ENCODE peak calls at places on chromosome 6, in nine cellular contexts. One of them, this sample, is unnamed.

GRCh38 chr6:64774881-64775280 is 932.1 kb downstream of the EYS start:
- DNase-seq in activated CD4-positive, CD25-positive, alpha-beta regulatory T cell: no peak
- DNase-seq in sciatic nerve: no peak
- DNase-seq in activated CD8-positive, alpha-beta T cell treated with anti-CD3 and anti-CD28 coated beads for 36 hours: no peak
- DNase-seq in HCEC 1CT: no peak
- DNase-seq in activated B cell treated with CpG ODN at 0.5 μM for 24 hours: no peak
- DNase-seq in astrocyte of the hippocampus: no peak
- DNase-seq in GM04504: no peak
- DNase-seq in neural progenitor cell: no peak
- DNase-seq in this sample: no peak

GRCh38 chr6:16799279-16800193 is 38.3 kb upstream of the ATXN1 start:
- DNase-seq in activated CD4-positive, CD25-positive, alpha-beta regulatory T cell: no peak
- DNase-seq in sciatic nerve: no peak
- DNase-seq in activated CD8-positive, alpha-beta T cell treated with anti-CD3 and anti-CD28 coated beads for 36 hours: no peak
- DNase-seq in HCEC 1CT: peak
- DNase-seq in activated B cell treated with CpG ODN at 0.5 μM for 24 hours: no peak
- DNase-seq in astrocyte of the hippocampus: no peak
- DNase-seq in GM04504: peak
- DNase-seq in neural progenitor cell: no peak
- DNase-seq in this sample: no peak

GRCh38 chr6:157267109-157267611 is 56.2 kb downstream of the TMEM242 start:
- DNase-seq in activated CD4-positive, CD25-positive, alpha-beta regulatory T cell: no peak
- DNase-seq in sciatic nerve: peak
- DNase-seq in activated CD8-positive, alpha-beta T cell treated with anti-CD3 and anti-CD28 coated beads for 36 hours: no peak
- DNase-seq in HCEC 1CT: no peak
- DNase-seq in activated B cell treated with CpG ODN at 0.5 μM for 24 hours: no peak
- DNase-seq in astrocyte of the hippocampus: no peak
- DNase-seq in GM04504: no peak
- DNase-seq in neural progenitor cell: peak
- DNase-seq in this sample: peak

GRCh38 chr6:34531580-34532201 is 24.4 kb downstream of the SPDEF start:
- DNase-seq in activated CD4-positive, CD25-positive, alpha-beta regulatory T cell: no peak
- DNase-seq in sciatic nerve: peak
- DNase-seq in activated CD8-positive, alpha-beta T cell treated with anti-CD3 and anti-CD28 coated beads for 36 hours: peak
- DNase-seq in HCEC 1CT: no peak
- DNase-seq in activated B cell treated with CpG ODN at 0.5 μM for 24 hours: no peak
- DNase-seq in astrocyte of the hippocampus: peak
- DNase-seq in GM04504: no peak
- DNase-seq in neural progenitor cell: peak
- DNase-seq in this sample: peak

GRCh38 chr6:41659935-41660334 is 21.7 kb downstream of the MDFI start:
- DNase-seq in activated CD4-positive, CD25-positive, alpha-beta regulatory T cell: no peak
- DNase-seq in sciatic nerve: no peak
- DNase-seq in activated CD8-positive, alpha-beta T cell treated with anti-CD3 and anti-CD28 coated beads for 36 hours: no peak
- DNase-seq in HCEC 1CT: no peak
- DNase-seq in activated B cell treated with CpG ODN at 0.5 μM for 24 hours: no peak
- DNase-seq in astrocyte of the hippocampus: no peak
- DNase-seq in GM04504: no peak
- DNase-seq in neural progenitor cell: no peak
- DNase-seq in this sample: no peak

GRCh38 chr6:140174509-140174908 is 800.1 kb upstream of the CITED2 start:
- DNase-seq in activated CD4-positive, CD25-positive, alpha-beta regulatory T cell: no peak
- DNase-seq in sciatic nerve: no peak
- DNase-seq in activated CD8-positive, alpha-beta T cell treated with anti-CD3 and anti-CD28 coated beads for 36 hours: no peak
- DNase-seq in HCEC 1CT: peak
- DNase-seq in activated B cell treated with CpG ODN at 0.5 μM for 24 hours: no peak
- DNase-seq in astrocyte of the hippocampus: peak
- DNase-seq in GM04504: peak
- DNase-seq in neural progenitor cell: no peak
- DNase-seq in this sample: no peak

GRCh38 chr6:116847234-116847633 is 18.4 kb upstream of the GPRC6A start:
- DNase-seq in activated CD4-positive, CD25-positive, alpha-beta regulatory T cell: no peak
- DNase-seq in sciatic nerve: no peak
- DNase-seq in activated CD8-positive, alpha-beta T cell treated with anti-CD3 and anti-CD28 coated beads for 36 hours: no peak
- DNase-seq in HCEC 1CT: peak
- DNase-seq in activated B cell treated with CpG ODN at 0.5 μM for 24 hours: no peak
- DNase-seq in astrocyte of the hippocampus: peak
- DNase-seq in GM04504: peak
- DNase-seq in neural progenitor cell: no peak
- DNase-seq in this sample: no peak

GRCh38 chr6:14354919-14355572 is 237.5 kb downstream of the CD83 start:
- DNase-seq in activated CD4-positive, CD25-positive, alpha-beta regulatory T cell: no peak
- DNase-seq in sciatic nerve: peak
- DNase-seq in activated CD8-positive, alpha-beta T cell treated with anti-CD3 and anti-CD28 coated beads for 36 hours: peak
- DNase-seq in HCEC 1CT: peak
- DNase-seq in activated B cell treated with CpG ODN at 0.5 μM for 24 hours: no peak
- DNase-seq in astrocyte of the hippocampus: peak
- DNase-seq in GM04504: peak
- DNase-seq in neural progenitor cell: no peak
- DNase-seq in this sample: no peak

GRCh38 chr6:163520956-163521355 is 106.4 kb downstream of the QKI start:
- DNase-seq in activated CD4-positive, CD25-positive, alpha-beta regulatory T cell: no peak
- DNase-seq in sciatic nerve: no peak
- DNase-seq in activated CD8-positive, alpha-beta T cell treated with anti-CD3 and anti-CD28 coated beads for 36 hours: no peak
- DNase-seq in HCEC 1CT: no peak
- DNase-seq in activated B cell treated with CpG ODN at 0.5 μM for 24 hours: no peak
- DNase-seq in astrocyte of the hippocampus: no peak
- DNase-seq in GM04504: no peak
- DNase-seq in neural progenitor cell: no peak
- DNase-seq in this sample: no peak

GRCh38 chr6:131923356-131923755 is 27.8 kb downstream of the CCN2 start:
- DNase-seq in activated CD4-positive, CD25-positive, alpha-beta regulatory T cell: no peak
- DNase-seq in sciatic nerve: peak
- DNase-seq in activated CD8-positive, alpha-beta T cell treated with anti-CD3 and anti-CD28 coated beads for 36 hours: peak
- DNase-seq in HCEC 1CT: peak
- DNase-seq in activated B cell treated with CpG ODN at 0.5 μM for 24 hours: no peak
- DNase-seq in astrocyte of the hippocampus: peak
- DNase-seq in GM04504: no peak
- DNase-seq in neural progenitor cell: peak
- DNase-seq in this sample: peak

GRCh38 chr6:73011945-73012344 is 213.4 kb downstream of the KHDC1L start:
- DNase-seq in activated CD4-positive, CD25-positive, alpha-beta regulatory T cell: no peak
- DNase-seq in sciatic nerve: no peak
- DNase-seq in activated CD8-positive, alpha-beta T cell treated with anti-CD3 and anti-CD28 coated beads for 36 hours: no peak
- DNase-seq in HCEC 1CT: no peak
- DNase-seq in activated B cell treated with CpG ODN at 0.5 μM for 24 hours: no peak
- DNase-seq in astrocyte of the hippocampus: no peak
- DNase-seq in GM04504: no peak
- DNase-seq in neural progenitor cell: no peak
- DNase-seq in this sample: no peak

GRCh38 chr6:1786455-1787108 is 176.9 kb downstream of the FOXC1 start:
- DNase-seq in activated CD4-positive, CD25-positive, alpha-beta regulatory T cell: no peak
- DNase-seq in sciatic nerve: no peak
- DNase-seq in activated CD8-positive, alpha-beta T cell treated with anti-CD3 and anti-CD28 coated beads for 36 hours: peak
- DNase-seq in HCEC 1CT: no peak
- DNase-seq in activated B cell treated with CpG ODN at 0.5 μM for 24 hours: no peak
- DNase-seq in astrocyte of the hippocampus: no peak
- DNase-seq in GM04504: no peak
- DNase-seq in neural progenitor cell: no peak
- DNase-seq in this sample: no peak

GRCh38 chr6:158707826-158708225 is 58.0 kb downstream of the SYTL3 start:
- DNase-seq in activated CD4-positive, CD25-positive, alpha-beta regulatory T cell: no peak
- DNase-seq in sciatic nerve: no peak
- DNase-seq in activated CD8-positive, alpha-beta T cell treated with anti-CD3 and anti-CD28 coated beads for 36 hours: no peak
- DNase-seq in HCEC 1CT: no peak
- DNase-seq in activated B cell treated with CpG ODN at 0.5 μM for 24 hours: no peak
- DNase-seq in astrocyte of the hippocampus: peak
- DNase-seq in GM04504: no peak
- DNase-seq in neural progenitor cell: no peak
- DNase-seq in this sample: no peak

GRCh38 chr6:53441761-53442160 is 93.0 kb upstream of the ELOVL5 start:
- DNase-seq in activated CD4-positive, CD25-positive, alpha-beta regulatory T cell: no peak
- DNase-seq in sciatic nerve: no peak
- DNase-seq in activated CD8-positive, alpha-beta T cell treated with anti-CD3 and anti-CD28 coated beads for 36 hours: no peak
- DNase-seq in HCEC 1CT: peak
- DNase-seq in activated B cell treated with CpG ODN at 0.5 μM for 24 hours: no peak
- DNase-seq in astrocyte of the hippocampus: peak
- DNase-seq in GM04504: no peak
- DNase-seq in neural progenitor cell: no peak
- DNase-seq in this sample: no peak

GRCh38 chr6:102051720-102052119 is 658.2 kb downstream of the GRIK2 start:
- DNase-seq in activated CD4-positive, CD25-positive, alpha-beta regulatory T cell: no peak
- DNase-seq in sciatic nerve: no peak
- DNase-seq in activated CD8-positive, alpha-beta T cell treated with anti-CD3 and anti-CD28 coated beads for 36 hours: no peak
- DNase-seq in HCEC 1CT: no peak
- DNase-seq in activated B cell treated with CpG ODN at 0.5 μM for 24 hours: no peak
- DNase-seq in astrocyte of the hippocampus: no peak
- DNase-seq in GM04504: no peak
- DNase-seq in neural progenitor cell: no peak
- DNase-seq in this sample: no peak

GRCh38 chr6:19715166-19715558 is 122.0 kb upstream of the ID4 start:
- DNase-seq in activated CD4-positive, CD25-positive, alpha-beta regulatory T cell: no peak
- DNase-seq in sciatic nerve: no peak
- DNase-seq in activated CD8-positive, alpha-beta T cell treated with anti-CD3 and anti-CD28 coated beads for 36 hours: no peak
- DNase-seq in HCEC 1CT: no peak
- DNase-seq in activated B cell treated with CpG ODN at 0.5 μM for 24 hours: no peak
- DNase-seq in astrocyte of the hippocampus: peak
- DNase-seq in GM04504: no peak
- DNase-seq in neural progenitor cell: peak
- DNase-seq in this sample: no peak

GRCh38 chr6:14072084-14072483 is 45.5 kb upstream of the CD83 start:
- DNase-seq in activated CD4-positive, CD25-positive, alpha-beta regulatory T cell: no peak
- DNase-seq in sciatic nerve: no peak
- DNase-seq in activated CD8-positive, alpha-beta T cell treated with anti-CD3 and anti-CD28 coated beads for 36 hours: peak
- DNase-seq in HCEC 1CT: no peak
- DNase-seq in activated B cell treated with CpG ODN at 0.5 μM for 24 hours: no peak
- DNase-seq in astrocyte of the hippocampus: peak
- DNase-seq in GM04504: no peak
- DNase-seq in neural progenitor cell: no peak
- DNase-seq in this sample: no peak

GRCh38 chr6:99521557-99522286 is 6.5 kb upstream of the USP45 start:
- DNase-seq in activated CD4-positive, CD25-positive, alpha-beta regulatory T cell: no peak
- DNase-seq in sciatic nerve: no peak
- DNase-seq in activated CD8-positive, alpha-beta T cell treated with anti-CD3 and anti-CD28 coated beads for 36 hours: no peak
- DNase-seq in HCEC 1CT: peak
- DNase-seq in activated B cell treated with CpG ODN at 0.5 μM for 24 hours: no peak
- DNase-seq in astrocyte of the hippocampus: peak
- DNase-seq in GM04504: peak
- DNase-seq in neural progenitor cell: peak
- DNase-seq in this sample: peak

GRCh38 chr6:131976545-131977061 is 25.4 kb upstream of the CCN2 start:
- DNase-seq in activated CD4-positive, CD25-positive, alpha-beta regulatory T cell: no peak
- DNase-seq in sciatic nerve: no peak
- DNase-seq in activated CD8-positive, alpha-beta T cell treated with anti-CD3 and anti-CD28 coated beads for 36 hours: no peak
- DNase-seq in HCEC 1CT: no peak
- DNase-seq in activated B cell treated with CpG ODN at 0.5 μM for 24 hours: no peak
- DNase-seq in astrocyte of the hippocampus: peak
- DNase-seq in GM04504: no peak
- DNase-seq in neural progenitor cell: no peak
- DNase-seq in this sample: no peak

GRCh38 chr6:89258912-89259311 is 41.8 kb upstream of the GABRR1 start:
- DNase-seq in activated CD4-positive, CD25-positive, alpha-beta regulatory T cell: no peak
- DNase-seq in sciatic nerve: no peak
- DNase-seq in activated CD8-positive, alpha-beta T cell treated with anti-CD3 and anti-CD28 coated beads for 36 hours: no peak
- DNase-seq in HCEC 1CT: no peak
- DNase-seq in activated B cell treated with CpG ODN at 0.5 μM for 24 hours: no peak
- DNase-seq in astrocyte of the hippocampus: no peak
- DNase-seq in GM04504: no peak
- DNase-seq in neural progenitor cell: no peak
- DNase-seq in this sample: no peak